ENCODE peak calls at places on chromosomes 5 and 9, in seven cellular contexts. M, R, A, L, Y, I and J are unnamed samples.

GRCh38 chr5:169374761-169375160 is 73.8 kb upstream of the SLIT3 start:
- DNase-seq in M (no peak), R (no peak), A (peak), L (peak), Y (no peak), I (no peak), J (no peak)

GRCh38 chr9:114227288-114228033 is 72.1 kb downstream of the COL27A1 start:
- DNase-seq in M (no peak), R (no peak), A (no peak), L (peak), Y (no peak), I (no peak), J (no peak)

GRCh38 chr5:107682533-107682932 is 11.8 kb upstream of the EFNA5 start:
- DNase-seq in M (no peak), R (no peak), A (no peak), L (no peak), Y (no peak), I (no peak), J (no peak)

GRCh38 chr9:124448019-124448418 is 2.2 kb upstream of the ADGRD2 start:
- DNase-seq in M (no peak), R (no peak), A (no peak), L (no peak), Y (no peak), I (no peak), J (no peak)

GRCh38 chr9:18893491-18893890 is 139.5 kb downstream of the SAXO1 start:
- DNase-seq in M (no peak), R (no peak), A (no peak), L (no peak), Y (no peak), I (no peak), J (no peak)

GRCh38 chr5:176908677-176909358 is 9.7 kb upstream of the HK3 start:
- DNase-seq in M (no peak), R (no peak), A (no peak), L (no peak), Y (no peak), I (no peak), J (no peak)

GRCh38 chr5:132753135-132753987 is 6.1 kb downstream of the CCNI2 start:
- DNase-seq in M (peak), R (peak), A (peak), L (peak), Y (no peak), I (peak), J (peak)

GRCh38 chr5:67015577-67016290 is 180.9 kb downstream of the CD180 start:
- DNase-seq in M (no peak), R (no peak), A (no peak), L (no peak), Y (no peak), I (no peak), J (no peak)

GRCh38 chr5:54905942-54906537 is 79.4 kb downstream of the ESM1 start:
- DNase-seq in M (peak), R (peak), A (peak), L (peak), Y (peak), I (peak), J (peak)

GRCh38 chr9:93225892-93226291 is 42.0 kb downstream of the WNK2 start:
- DNase-seq in M (no peak), R (no peak), A (no peak), L (no peak), Y (no peak), I (no peak), J (no peak)

GRCh38 chr9:127711831-127712274 is 3.6 kb downstream of the PTRH1 start:
- DNase-seq in M (no peak), R (no peak), A (no peak), L (no peak), Y (no peak), I (peak), J (peak)

DNA sequence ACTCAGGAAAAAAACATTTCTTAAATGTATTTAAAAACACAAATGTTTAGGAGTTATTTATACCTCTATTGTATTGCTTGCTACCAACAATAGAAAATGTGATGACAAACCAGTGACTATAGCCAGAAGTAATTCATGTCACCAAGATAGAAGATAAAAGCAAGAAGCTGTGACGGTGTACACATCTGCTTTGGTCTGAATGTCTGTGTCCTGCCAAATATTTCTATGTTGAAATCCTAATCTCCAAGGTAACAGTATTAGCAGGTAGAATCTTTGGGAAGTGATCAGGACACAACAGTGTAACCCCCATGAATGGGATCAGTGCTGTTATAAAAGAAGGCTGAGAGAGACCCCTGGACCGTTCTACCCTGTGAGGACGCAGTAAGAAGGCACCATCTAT is 74.7 kb downstream of the CEMIP2 start:
- DNase-seq in M (no peak), R (no peak), A (no peak), L (no peak), Y (no peak), I (no peak), J (no peak)
- H3K27ac ChIP-seq in M (no peak), R (no peak), A (no peak), L (no peak), Y (no peak), I (no peak), J (no peak)

GRCh38 chr5:91383027-91383955 is at the start of gene ARRDC3:
- DNase-seq in M (peak), R (peak), A (peak), L (peak), Y (peak), I (peak), J (peak)
- TF ChIP-seq CTCF in M (no peak), R (peak), A (no peak), L (no peak), Y (no peak), I (no peak), J (no peak)

GRCh38 chr5:39201160-39201794 is 18.1 kb downstream of the FYB1 start:
- DNase-seq in M (no peak), R (no peak), A (no peak), L (no peak), Y (no peak), I (no peak), J (no peak)
- H3K4me3 ChIP-seq in M (no peak), R (no peak), A (peak), L (no peak), Y (no peak), I (no peak), J (no peak)

DNA sequence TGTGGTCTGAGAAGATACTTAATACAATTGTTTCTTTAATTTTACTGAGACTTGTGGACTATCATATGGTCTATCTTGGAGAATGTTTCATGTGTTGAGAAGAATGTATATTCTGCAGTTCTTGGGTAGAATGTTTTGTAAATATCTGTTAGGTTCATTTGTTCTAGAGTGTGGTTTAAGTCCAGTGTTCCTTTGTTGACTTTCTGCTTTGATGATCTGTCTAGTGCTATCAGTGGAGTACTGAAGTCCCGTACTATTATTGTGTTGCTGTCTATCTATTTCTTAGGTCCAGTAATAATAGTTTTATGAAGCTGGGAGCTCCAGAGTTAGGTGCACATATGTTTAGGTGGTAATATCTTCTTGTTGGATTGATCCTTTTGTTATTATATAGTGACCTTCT is 36.1 kb downstream of the IQGAP2 start:
- DNase-seq in M (no peak), R (no peak), A (no peak), L (no peak), Y (no peak), I (no peak), J (no peak)
- H3K27ac ChIP-seq in M (peak), R (no peak), A (no peak), L (no peak), Y (no peak), I (no peak), J (no peak)

DNA sequence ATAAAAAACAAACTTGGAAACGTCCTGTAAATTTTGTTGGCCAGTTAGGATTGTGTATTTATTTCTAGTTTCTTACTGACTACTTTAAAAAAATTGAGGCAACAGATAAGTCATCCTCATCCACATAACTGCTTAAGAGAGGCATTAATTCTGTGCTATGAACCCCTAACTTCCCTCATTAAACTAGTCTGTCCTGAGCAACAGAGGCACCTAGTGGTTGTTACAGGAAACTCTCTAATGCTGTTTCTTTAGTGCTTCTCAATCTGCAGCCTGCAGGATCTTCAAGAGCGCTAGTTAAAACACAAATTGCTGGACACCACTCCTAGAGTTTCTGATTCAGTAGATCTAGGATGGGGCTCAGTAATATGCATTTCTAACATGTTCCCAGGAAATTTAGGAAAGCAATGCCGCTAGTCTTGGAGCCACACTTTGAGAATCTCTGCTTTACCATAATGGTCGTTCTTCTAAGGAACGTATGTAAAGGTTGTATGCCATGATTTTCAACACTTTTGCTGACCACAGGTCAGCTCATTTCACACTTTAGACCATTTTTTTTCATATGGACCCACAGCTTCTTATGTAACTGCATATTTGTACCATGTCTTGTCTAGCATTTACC is 410.1 kb upstream of the SMARCA2 start:
- DNase-seq in M (no peak), R (no peak), A (peak), L (peak), Y (no peak), I (peak), J (peak)
- TF ChIP-seq CTCF in M (peak), R (peak), A (peak), L (peak), Y (no peak), I (peak), J (peak)